ENCODE peak calls at places on chromosomes 16 and 17, in four cellular contexts. N is A549, W is cardiac muscle cell, Q is heart left ventricle. L is an unnamed sample. For H3K4me1, the result is how much of the 10 kb centered on the place peaks cover.

GRCh38 chr16:27452569-27453475 is 50.8 kb downstream of the IL21R start:
- DNase-seq in N (no peak), W (no peak), Q (no peak), L (no peak)

GRCh38 chr17:73639926-73640325 is 4.3 kb downstream of the SDK2 start:
- DNase-seq in N (no peak), W (no peak), Q (no peak), L (no peak)

GRCh38 chr17:80430446-80431245 is 15.7 kb downstream of the ENDOV start:
- DNase-seq in N (no peak), W (no peak), Q (peak), L (peak)

GRCh38 chr17:75105269-75106080 is 4.3 kb upstream of the ARMC7 start:
- DNase-seq in N (peak), W (peak), Q (no peak), L (no peak)

GRCh38 chr16:4182581-4183257 is 59.2 kb downstream of the SRL start:
- DNase-seq in N (no peak), W (no peak), Q (no peak), L (no peak)

GRCh38 chr16:10961231-10961630 is 16.9 kb downstream of the CLEC16A start:
- DNase-seq in N (no peak), W (no peak), Q (peak), L (no peak)

GRCh38 chr17:31297090-31297489 is at the start of gene OMG:
- DNase-seq in N (no peak), W (peak), Q (no peak), L (no peak)

GRCh38 chr17:49029841-49030240 is 32.7 kb downstream of the IGF2BP1 start:
- DNase-seq in N (no peak), W (no peak), Q (no peak), L (no peak)

GRCh38 chr17:57608369-57609124 is 136.6 kb downstream of the CCDC182 start:
- DNase-seq in N (no peak), W (no peak), Q (no peak), L (no peak)

GRCh38 chr17:78908426-78908825 is 5.4 kb upstream of the CEP295NL start:
- DNase-seq in N (no peak), W (no peak), Q (no peak), L (no peak)

GRCh38 chr17:77404812-77405581 is 264.2 kb downstream of the SEC14L1 start:
- DNase-seq in N (no peak), W (no peak), Q (peak), L (peak)

GRCh38 chr17:76805319-76805718 is 62.9 kb upstream of the MGAT5B start:
- DNase-seq in N (peak), W (no peak), Q (no peak), L (no peak)

GRCh38 chr17:69275751-69276150 is 47.1 kb upstream of the ABCA10 start:
- DNase-seq in N (no peak), W (no peak), Q (no peak), L (no peak)

GRCh38 chr16:6611535-6611934 is 721.1 kb upstream of the RBFOX1 start:
- DNase-seq in N (peak), W (no peak), Q (no peak), L (no peak)

GRCh38 chr16:79211581-79211980 is 389.0 kb downstream of the MAF start:
- DNase-seq in N (no peak), W (no peak), Q (no peak), L (no peak)

GRCh38 chr17:35368086-35368824 is 5.2 kb downstream of the SLFN11 start:
- DNase-seq in N (no peak), W (no peak), Q (no peak), L (no peak)

GRCh38 chr17:77827461-77827968 is 131.0 kb upstream of the TNRC6C start:
- DNase-seq in N (no peak), W (no peak), Q (no peak), L (no peak)

GRCh38 chr16:48106445-48106844 is 49.3 kb downstream of the ABCC12 start:
- DNase-seq in N (no peak), W (no peak), Q (no peak), L (no peak)

GRCh38 chr16:14310519-14310991 is 239.4 kb downstream of the MRTFB start:
- DNase-seq in N (peak), W (no peak), Q (no peak), L (no peak)

GRCh38 chr17:1181769-1182137 is 2.0 kb upstream of the ABR start:
- DNase-seq in N (no peak), W (no peak), Q (no peak), L (no peak)

GRCh38 chr17:70041061-70041460 is 34.0 kb upstream of the KCNJ16 start:
- DNase-seq in N (no peak), W (no peak), Q (no peak), L (no peak)

GRCh38 chr17:59361916-59362810 is 30.7 kb downstream of the YPEL2 start:
- DNase-seq in N (no peak), W (no peak), Q (no peak), L (no peak)

GRCh38 chr16:23286131-23286532 is 16.0 kb upstream of the SCNN1B start:
- DNase-seq in N (no peak), W (no peak), Q (no peak), L (no peak)

GRCh38 chr17:49361129-49361901 is 735 bp downstream of the ZNF652 start:
- DNase-seq in N (peak), W (peak), Q (peak), L (peak)

GRCh38 chr17:72977768-72978417 is 114.6 kb downstream of the SLC39A11 start:
- DNase-seq in N (no peak), W (no peak), Q (no peak), L (no peak)

GRCh38 chr17:9054146-9054545 is 32.8 kb downstream of the NTN1 start:
- DNase-seq in N (no peak), W (no peak), Q (no peak), L (no peak)

GRCh38 chr16:29943846-29944669 is 17.8 kb upstream of the TMEM219 start:
- DNase-seq in N (peak), W (peak), Q (no peak), L (no peak)

GRCh38 chr16:49811630-49812334 is 44.1 kb downstream of the ZNF423 start:
- DNase-seq in N (no peak), W (peak), Q (no peak), L (no peak)

GRCh38 chr17:67582632-67583230 is 135.0 kb upstream of the NOL11 start:
- DNase-seq in N (no peak), W (no peak), Q (no peak), L (no peak)

GRCh38 chr16:728890-729744 is 2.2 kb downstream of the HAGHL start:
- DNase-seq in N (no peak), W (no peak), Q (peak), L (peak)

GRCh38 chr17:64328875-64329405 is 61.7 kb downstream of the PECAM1 start:
- DNase-seq in N (no peak), W (no peak), Q (no peak), L (no peak)

GRCh38 chr17:32019228-32019627 is 12.0 kb downstream of the LRRC37B start:
- DNase-seq in N (no peak), W (no peak), Q (no peak), L (no peak)

GRCh38 chr16:67651847-67652246 is 6.9 kb downstream of the CARMIL2 start:
- DNase-seq in N (no peak), W (no peak), Q (no peak), L (no peak)

GRCh38 chr16:67654069-67654911 is 5.8 kb downstream of the ACD start:
- DNase-seq in N (no peak), W (no peak), Q (no peak), L (no peak)

GRCh38 chr16:67655363-67655762 is 4.7 kb downstream of the ACD start:
- DNase-seq in N (no peak), W (no peak), Q (no peak), L (no peak)

GRCh38 chr16:67652578-67653130 is 7.4 kb downstream of the ACD start:
- DNase-seq in N (no peak), W (peak), Q (no peak), L (no peak)

DNA sequence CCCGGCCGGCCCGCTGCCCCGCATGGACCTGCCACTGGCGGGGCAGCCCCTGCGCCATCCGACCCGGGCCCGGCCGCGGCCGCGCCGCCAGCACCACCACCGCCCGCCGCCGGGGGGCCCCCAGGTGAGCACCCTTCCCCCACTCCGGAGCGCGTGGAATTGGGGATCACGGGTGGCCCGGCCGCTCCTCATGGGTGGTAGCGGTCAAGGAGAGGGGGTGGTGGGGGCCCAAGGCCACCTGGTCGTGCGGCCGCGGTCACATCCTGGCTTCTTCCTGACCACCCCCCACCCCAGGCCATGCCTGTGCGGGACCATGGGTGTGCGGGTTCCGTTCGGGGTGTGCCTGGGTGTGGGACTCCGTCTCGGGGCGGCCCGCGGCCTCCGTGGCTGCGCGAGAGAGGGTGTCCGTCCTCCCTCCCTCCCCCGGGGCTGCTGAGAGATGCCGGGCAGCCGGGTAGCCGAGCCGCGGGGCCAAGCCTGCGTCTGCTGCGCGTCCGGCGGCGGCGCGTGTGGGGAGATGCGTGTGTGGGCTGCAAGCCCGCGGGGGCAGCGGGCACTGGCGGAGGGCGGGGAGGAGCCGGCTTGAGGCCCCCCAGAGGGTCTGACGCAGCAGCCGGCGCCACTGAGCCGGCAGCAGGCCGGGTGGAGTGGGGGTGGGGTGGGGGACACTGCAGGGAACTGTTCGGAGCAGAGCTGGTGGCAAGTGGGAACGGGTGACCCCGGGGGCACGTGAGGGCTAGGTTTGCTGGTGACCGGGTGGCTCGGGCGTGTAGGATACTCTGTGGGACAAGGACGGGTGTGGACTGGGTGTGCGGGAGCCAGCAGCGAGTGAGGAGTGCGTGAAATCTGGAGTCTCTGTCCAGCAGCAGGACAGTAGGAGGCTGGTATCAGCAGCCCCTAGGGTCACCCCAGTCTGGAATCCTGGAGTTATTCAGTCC is 6.7 kb downstream of the ACD start:
- DNase-seq in N (no peak), W (peak), Q (no peak), L (no peak)
- TF ChIP-seq CTCF in N (no peak), W (peak), Q (no peak), L (no peak)

GRCh38 chr16:84016477-84016876 is 26.1 kb downstream of the SLC38A8 start:
- DNase-seq in N (no peak), W (no peak), Q (no peak), L (no peak)

GRCh38 chr16:84018710-84019109 is 23.9 kb downstream of the SLC38A8 start:
- DNase-seq in N (no peak), W (no peak), Q (no peak), L (no peak)

GRCh38 chr16:84013787-84014569 is 28.6 kb downstream of the SLC38A8 start:
- DNase-seq in N (peak), W (peak), Q (peak), L (peak)

GRCh38 chr16:84015399-84015798 is 27.2 kb downstream of the SLC38A8 start:
- DNase-seq in N (no peak), W (no peak), Q (no peak), L (no peak)

DNA sequence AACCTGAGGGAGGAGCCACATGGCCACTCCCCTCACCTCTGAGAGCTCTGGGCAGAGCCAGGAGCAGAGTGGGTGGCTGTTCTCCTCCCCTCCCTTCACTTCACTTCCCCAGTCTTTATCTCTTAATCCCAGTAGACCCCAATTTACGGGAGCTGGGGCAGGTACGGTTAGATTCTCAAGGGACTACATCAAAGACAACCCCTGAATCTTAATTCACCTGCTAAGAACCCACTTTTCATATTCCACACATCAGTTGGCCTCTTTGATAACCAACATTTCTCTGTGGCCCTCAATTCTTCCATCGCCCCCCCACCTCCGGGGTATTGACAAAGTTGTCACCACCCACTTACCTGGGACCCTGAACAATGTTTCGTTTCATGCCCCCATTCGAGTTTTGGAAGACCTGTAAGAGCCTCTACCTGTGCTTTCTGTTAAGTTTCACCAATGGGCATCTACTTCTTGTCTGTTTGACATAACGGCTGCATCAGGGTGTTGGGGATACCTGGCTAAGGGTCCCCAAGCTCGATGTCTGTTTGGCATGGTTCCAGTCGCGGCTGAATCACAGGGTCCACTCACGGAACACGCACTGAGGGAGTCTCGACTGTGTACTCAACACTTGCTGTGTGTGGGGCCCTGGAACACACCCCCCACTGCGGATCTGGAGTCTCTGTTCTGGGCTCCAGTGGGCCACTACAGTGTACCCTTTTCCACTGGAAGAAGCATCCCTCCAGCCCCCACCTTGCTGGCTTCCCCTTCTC is 27.8 kb downstream of the SLC38A8 start:
- DNase-seq in N (no peak), W (no peak), Q (no peak), L (no peak)
- H3K27ac ChIP-seq in N (no peak), W (no peak), Q (no peak), L (no peak)

GRCh38 chr16:9125658-9126492 is 34.4 kb downstream of the HAPSTR1 start:
- DNase-seq in N (no peak), W (no peak), Q (no peak), L (no peak)
- H3K4me1 ChIP-seq in N (half or more), W (under half), Q (half or more), L (under half)

DNA sequence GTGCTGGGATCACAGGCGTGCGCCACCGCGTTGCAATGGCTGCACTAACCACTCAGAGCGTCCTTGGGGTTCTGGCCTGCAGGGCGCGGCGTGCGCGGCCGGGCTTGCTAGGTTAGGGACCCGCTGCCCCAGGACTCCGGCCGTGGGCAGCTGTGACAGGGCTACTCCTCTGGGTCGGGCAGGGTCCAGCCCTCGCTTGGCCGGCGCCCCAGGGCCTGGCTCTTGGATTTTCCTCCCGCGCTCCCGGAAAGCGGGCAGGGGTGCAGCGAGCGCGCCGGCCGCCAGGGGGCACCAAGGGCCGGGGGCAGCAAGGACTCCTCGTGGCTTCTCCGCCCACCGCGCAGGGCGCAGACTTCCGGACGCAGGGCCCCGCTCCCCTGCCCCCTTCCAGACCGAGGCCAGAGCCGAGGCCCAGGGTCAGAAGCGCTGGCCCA is 489 bp downstream of the TLE7 start:
- DNase-seq in N (no peak), W (no peak), Q (no peak), L (no peak)
- TF ChIP-seq CTCF in N (no peak), W (peak), Q (no peak), L (peak)

DNA sequence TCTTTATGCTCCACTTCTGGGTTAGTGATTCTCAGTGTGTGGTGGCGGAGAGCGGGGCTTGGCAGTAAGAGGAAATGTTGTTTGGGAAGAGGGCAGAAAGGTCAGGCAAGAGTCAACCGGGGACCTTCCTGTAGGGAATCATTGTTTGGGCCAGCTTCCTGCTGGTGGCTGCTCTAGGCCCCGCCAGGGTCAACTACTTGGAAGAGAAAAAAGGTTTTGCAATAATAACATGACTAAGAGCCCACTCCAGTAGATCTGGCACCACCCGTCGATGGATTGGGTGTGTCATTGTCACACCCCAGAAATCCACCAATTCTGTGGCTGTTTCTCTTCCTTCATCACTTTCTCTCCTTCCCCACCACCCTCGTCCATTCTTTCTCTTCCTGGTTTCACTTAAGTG is 4.2 kb upstream of the KRT24 start:
- DNase-seq in N (peak), W (no peak), Q (peak), L (no peak)
- H3K27ac ChIP-seq in N (peak), W (no peak), Q (no peak), L (no peak)

DNA sequence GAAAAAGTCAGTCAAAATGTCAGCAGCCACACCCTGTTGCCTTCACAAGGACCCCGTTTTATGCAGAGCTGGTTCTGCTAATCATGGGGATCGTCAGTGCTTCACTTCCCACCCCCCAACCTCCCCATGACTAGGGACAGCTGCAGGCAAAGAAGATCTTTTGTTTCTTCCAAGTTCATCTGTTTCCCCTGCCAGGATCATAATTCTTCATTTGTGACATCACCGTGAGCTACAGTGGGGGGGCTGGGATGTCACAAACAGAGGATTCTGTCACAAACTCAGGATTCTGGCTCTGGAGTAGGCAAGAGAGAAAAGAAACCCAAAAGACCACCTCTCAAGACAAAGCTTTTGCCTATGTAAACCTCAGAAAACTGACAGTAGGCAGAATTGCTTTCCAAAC is 24.7 kb downstream of the DNAJC7 start:
- DNase-seq in N (no peak), W (no peak), Q (no peak), L (no peak)
- H3K4me1 ChIP-seq in N (under half), W (under half), Q (under half), L (under half)

GRCh38 chr17:81968850-81969812 is 8.1 kb upstream of the NOTUM start:
- DNase-seq in N (no peak), W (no peak), Q (no peak), L (no peak)
- TF ChIP-seq CTCF in N (no peak), W (no peak), Q (no peak), L (no peak)

GRCh38 chr17:29115906-29116651 is 64.1 kb downstream of the MYO18A start:
- DNase-seq in N (peak), W (peak), Q (no peak), L (no peak)
- H3K27ac ChIP-seq in N (no peak), W (no peak), Q (no peak), L (no peak)

GRCh38 chr16:73065617-73066313 is 17.8 kb upstream of the ZFHX3 start:
- DNase-seq in N (no peak), W (no peak), Q (peak), L (peak)

GRCh38 chr16:73066321-73066926 is 18.5 kb upstream of the ZFHX3 start:
- DNase-seq in N (no peak), W (no peak), Q (no peak), L (no peak)

GRCh38 chr16:73068546-73069401 is 20.8 kb upstream of the ZFHX3 start:
- DNase-seq in N (peak), W (peak), Q (peak), L (no peak)

GRCh38 chr16:73067671-73068545 is 20.0 kb upstream of the ZFHX3 start:
- DNase-seq in N (no peak), W (no peak), Q (no peak), L (no peak)

GRCh38 chr16:73066927-73067670 is 19.2 kb upstream of the ZFHX3 start:
- DNase-seq in N (no peak), W (no peak), Q (peak), L (no peak)
- H3K4me1 ChIP-seq in N (half or more), W (under half), Q (half or more), L (under half)

L was measured in right lobe of liver.